ENCODE peak calls at places on chromosome 14, in five cellular contexts. R is adrenal gland, X is IMR-90, A is GM12878, L is suprapubic skin. J is an unnamed sample. For H3K27me3, the result is how much of the 10 kb centered on the place peaks cover.

GRCh38 chr14:31154956-31155355 is 52.6 kb downstream of the HECTD1 start:
- DNase-seq in R (no peak), X (no peak), A (no peak), L (no peak), J (no peak)

GRCh38 chr14:95282354-95282985 is 37.2 kb downstream of the CLMN start:
- DNase-seq in R (no peak), X (no peak), A (no peak), L (no peak), J (no peak)

GRCh38 chr14:76771432-76771980 is 10.2 kb downstream of the VASH1 start:
- DNase-seq in R (no peak), X (no peak), A (no peak), L (no peak), J (no peak)

GRCh38 chr14:68695326-68695768 is 97.5 kb downstream of the ZFP36L1 start:
- DNase-seq in R (peak), X (peak), A (peak), L (peak), J (peak)

GRCh38 chr14:61643546-61643945 is 51.8 kb upstream of the HIF1A start:
- DNase-seq in R (no peak), X (peak), A (no peak), L (no peak), J (no peak)

GRCh38 chr14:93331375-93332031 is 1.3 kb downstream of the BTBD7 start:
- DNase-seq in R (peak), X (no peak), A (no peak), L (peak), J (no peak)

GRCh38 chr14:72673179-72673578 is 220.7 kb downstream of the DPF3 start:
- DNase-seq in R (no peak), X (no peak), A (no peak), L (no peak), J (no peak)

GRCh38 chr14:72439707-72440106 is 454.2 kb downstream of the DPF3 start:
- DNase-seq in R (no peak), X (no peak), A (peak), L (no peak), J (no peak)

GRCh38 chr14:91754819-91755218 is 22.9 kb upstream of the CATSPERB start:
- DNase-seq in R (no peak), X (no peak), A (no peak), L (no peak), J (no peak)

GRCh38 chr14:85454183-85454813 is 75.6 kb upstream of the FLRT2 start:
- DNase-seq in R (no peak), X (no peak), A (no peak), L (no peak), J (no peak)

GRCh38 chr14:23132970-23133369 is 13.9 kb upstream of the CEBPE start:
- DNase-seq in R (no peak), X (no peak), A (no peak), L (no peak), J (no peak)

GRCh38 chr14:53946404-53947400 is 9.9 kb downstream of the BMP4 start:
- DNase-seq in R (no peak), X (no peak), A (no peak), L (no peak), J (no peak)

GRCh38 chr14:76717508-76717907 is 43.8 kb upstream of the VASH1 start:
- DNase-seq in R (no peak), X (no peak), A (no peak), L (no peak), J (no peak)

GRCh38 chr14:41167040-41167439 is 439.6 kb upstream of the LRFN5 start:
- DNase-seq in R (no peak), X (no peak), A (no peak), L (no peak), J (no peak)

GRCh38 chr14:103109789-103110415 is 13.4 kb upstream of the TNFAIP2 start:
- DNase-seq in R (no peak), X (peak), A (no peak), L (no peak), J (peak)

GRCh38 chr14:77709412-77709811 is 1.5 kb downstream of the SLIRP start:
- DNase-seq in R (no peak), X (no peak), A (no peak), L (no peak), J (no peak)

GRCh38 chr14:31950760-31951637 is 126.1 kb upstream of the ARHGAP5 start:
- DNase-seq in R (no peak), X (peak), A (no peak), L (no peak), J (no peak)

GRCh38 chr14:24838945-24839616 is 205.1 kb upstream of the GZMB start:
- DNase-seq in R (no peak), X (no peak), A (no peak), L (no peak), J (no peak)

GRCh38 chr14:77039285-77040058 is 11.0 kb upstream of the IRF2BPL start:
- DNase-seq in R (no peak), X (peak), A (no peak), L (no peak), J (no peak)

GRCh38 chr14:105861985-105862465 is 335.6 kb downstream of the TMEM121 start:
- DNase-seq in R (peak), X (no peak), A (peak), L (no peak), J (no peak)

GRCh38 chr14:94663965-94664704 is 51.9 kb downstream of the SERPINA3 start:
- DNase-seq in R (no peak), X (no peak), A (no peak), L (no peak), J (no peak)

GRCh38 chr14:68815288-68816182 is 22.7 kb upstream of the ZFP36L1 start:
- DNase-seq in R (peak), X (no peak), A (no peak), L (no peak), J (peak)

GRCh38 chr14:70821916-70822705 is 12.8 kb upstream of the MAP3K9 start:
- DNase-seq in R (peak), X (peak), A (no peak), L (peak), J (peak)

GRCh38 chr14:26023967-26024366 is 573.9 kb downstream of the NOVA1 start:
- DNase-seq in R (no peak), X (no peak), A (no peak), L (no peak), J (no peak)

GRCh38 chr14:44396226-44396625 is 110.9 kb downstream of the FSCB start:
- DNase-seq in R (no peak), X (no peak), A (no peak), L (no peak), J (no peak)

GRCh38 chr14:76961631-76962302 is 66.7 kb downstream of the IRF2BPL start:
- DNase-seq in R (peak), X (peak), A (peak), L (peak), J (peak)

GRCh38 chr14:75282166-75282547 is 3.5 kb downstream of the FOS start:
- DNase-seq in R (peak), X (peak), A (no peak), L (peak), J (no peak)
- TF ChIP-seq POLR2A in R (no peak), X (no peak), A (no peak), L (peak), J (no peak)

DNA sequence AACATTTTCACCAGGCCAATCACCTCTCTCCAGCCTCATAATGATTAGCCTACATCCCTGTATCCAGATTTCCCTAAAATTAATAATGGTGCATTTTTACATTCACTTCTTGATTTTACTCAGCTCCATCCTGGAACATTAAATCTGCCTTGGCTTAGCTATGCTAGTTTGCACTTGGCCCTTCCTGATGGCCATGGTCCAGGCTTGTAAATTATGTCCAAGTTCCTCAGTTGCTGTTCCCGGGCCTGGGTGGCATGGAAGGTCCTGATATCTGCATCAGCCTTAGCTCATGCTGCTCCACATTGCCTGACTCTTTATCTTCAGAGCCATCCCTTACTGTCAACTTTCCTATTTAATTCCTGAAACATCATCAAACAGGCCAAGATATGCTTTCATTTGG is 11.1 kb upstream of the METTL17 start:
- DNase-seq in R (no peak), X (no peak), A (no peak), L (no peak), J (no peak)
- H3K27me3 ChIP-seq in R (under half), X (under half), A (under half), L (under half), J (under half)

GRCh38 chr14:65224799-65225198 is 122.5 kb upstream of the MAX start:
- DNase-seq in R (no peak), X (no peak), A (no peak), L (no peak), J (no peak)

GRCh38 chr14:65226824-65227604 is 124.7 kb upstream of the MAX start:
- DNase-seq in R (no peak), X (peak), A (no peak), L (no peak), J (no peak)

GRCh38 chr14:65223636-65224035 is 121.3 kb upstream of the MAX start:
- DNase-seq in R (no peak), X (no peak), A (no peak), L (no peak), J (no peak)

GRCh38 chr14:65228436-65228835 is 126.1 kb upstream of the MAX start:
- DNase-seq in R (no peak), X (no peak), A (peak), L (peak), J (no peak)

GRCh38 chr14:65225299-65226159 is 123.2 kb upstream of the MAX start:
- DNase-seq in R (no peak), X (no peak), A (no peak), L (no peak), J (no peak)
- TF ChIP-seq POLR2A in R (no peak), X (no peak), A (no peak), L (no peak), J (no peak)

DNA sequence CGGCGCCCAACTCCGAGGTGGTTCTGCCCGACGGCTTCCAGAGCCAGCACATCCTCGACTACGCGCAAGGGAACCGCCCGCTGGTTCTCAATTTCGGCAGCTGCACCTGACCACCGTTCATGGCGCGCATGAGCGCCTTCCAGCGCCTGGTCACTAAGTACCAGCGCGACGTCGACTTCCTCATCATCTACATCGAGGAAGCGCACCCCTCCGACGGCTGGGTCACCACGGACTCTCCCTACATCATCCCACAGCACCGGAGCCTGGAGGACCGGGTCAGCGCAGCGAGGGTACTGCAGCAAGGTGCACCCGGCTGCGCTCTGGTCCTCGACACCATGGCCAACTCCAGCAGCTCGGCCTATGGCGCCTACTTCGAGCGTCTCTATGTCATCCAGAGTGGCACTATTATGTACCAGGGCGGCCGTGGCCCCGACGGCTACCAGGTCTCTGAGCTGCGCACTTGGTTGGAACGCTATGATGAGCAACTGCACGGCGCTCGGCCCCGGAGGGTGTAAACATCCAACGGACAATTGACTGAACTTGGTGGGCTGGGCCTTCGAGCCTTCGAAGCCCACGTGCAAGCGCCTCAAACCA is 699 bp downstream of the DIO3 start:
- DNase-seq in R (no peak), X (no peak), A (no peak), L (no peak), J (no peak)
- H3K27me3 ChIP-seq in R (half or more), X (half or more), A (under half), L (half or more), J (half or more)

GRCh38 chr14:49893309-49894213 is 679 bp downstream of the ARF6 start:
- DNase-seq in R (peak), X (no peak), A (no peak), L (peak), J (peak)

GRCh38 chr14:49892301-49892635 is 614 bp upstream of the ARF6 start:
- DNase-seq in R (peak), X (peak), A (peak), L (no peak), J (peak)

GRCh38 chr14:49896956-49897355 is 4.1 kb downstream of the ARF6 start:
- DNase-seq in R (no peak), X (no peak), A (no peak), L (no peak), J (no peak)

GRCh38 chr14:49895480-49895879 is 2.6 kb downstream of the ARF6 start:
- DNase-seq in R (no peak), X (no peak), A (no peak), L (no peak), J (no peak)

DNA sequence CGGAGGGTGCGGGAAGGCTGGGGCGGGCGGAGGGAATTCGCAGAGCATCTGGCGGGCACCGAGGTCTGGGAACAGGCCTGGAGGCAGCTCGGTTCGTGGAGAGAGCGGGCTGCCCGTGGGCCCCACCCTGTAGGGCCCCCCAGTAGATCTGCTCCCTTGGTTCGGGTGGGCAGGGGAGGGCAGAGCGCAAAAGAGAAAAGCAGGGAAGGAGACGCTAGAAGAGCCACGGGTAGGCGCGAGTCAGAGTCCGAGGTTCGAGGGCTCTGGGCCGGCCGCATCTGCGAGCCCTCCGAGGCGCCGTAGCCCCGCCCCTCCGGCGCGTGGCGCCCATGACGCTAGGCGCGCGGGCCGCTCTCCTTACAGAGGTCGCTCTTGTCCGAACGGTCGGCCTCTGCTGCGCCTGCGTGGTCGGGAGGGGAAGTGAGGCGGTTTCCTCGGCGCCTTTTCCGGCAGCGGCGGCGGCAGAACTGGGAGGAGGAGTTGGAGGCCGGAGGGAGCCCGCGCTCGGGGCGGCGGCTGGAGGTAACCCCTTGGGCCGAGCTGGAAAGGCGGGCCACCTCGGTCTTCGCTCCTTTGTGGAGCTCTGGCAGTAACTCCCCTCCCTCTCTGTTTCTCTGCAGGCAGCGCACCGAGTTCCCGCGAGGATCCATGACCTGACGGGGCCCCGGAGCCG is at the start of gene ARF6:
- DNase-seq in R (peak), X (peak), A (peak), L (peak), J (peak)
- TF ChIP-seq POLR2A in R (peak), X (peak), A (peak), L (peak), J (peak)

GRCh38 chr14:65826946-65827345 is 414.4 kb downstream of the FUT8 start:
- DNase-seq in R (no peak), X (no peak), A (no peak), L (no peak), J (no peak)

GRCh38 chr14:65827520-65827919 is 415.0 kb downstream of the FUT8 start:
- DNase-seq in R (no peak), X (no peak), A (no peak), L (no peak), J (no peak)

GRCh38 chr14:65824978-65825299 is 412.4 kb downstream of the FUT8 start:
- DNase-seq in R (no peak), X (no peak), A (no peak), L (no peak), J (no peak)

GRCh38 chr14:65821224-65821753 is 408.8 kb downstream of the FUT8 start:
- DNase-seq in R (no peak), X (no peak), A (no peak), L (no peak), J (no peak)

DNA sequence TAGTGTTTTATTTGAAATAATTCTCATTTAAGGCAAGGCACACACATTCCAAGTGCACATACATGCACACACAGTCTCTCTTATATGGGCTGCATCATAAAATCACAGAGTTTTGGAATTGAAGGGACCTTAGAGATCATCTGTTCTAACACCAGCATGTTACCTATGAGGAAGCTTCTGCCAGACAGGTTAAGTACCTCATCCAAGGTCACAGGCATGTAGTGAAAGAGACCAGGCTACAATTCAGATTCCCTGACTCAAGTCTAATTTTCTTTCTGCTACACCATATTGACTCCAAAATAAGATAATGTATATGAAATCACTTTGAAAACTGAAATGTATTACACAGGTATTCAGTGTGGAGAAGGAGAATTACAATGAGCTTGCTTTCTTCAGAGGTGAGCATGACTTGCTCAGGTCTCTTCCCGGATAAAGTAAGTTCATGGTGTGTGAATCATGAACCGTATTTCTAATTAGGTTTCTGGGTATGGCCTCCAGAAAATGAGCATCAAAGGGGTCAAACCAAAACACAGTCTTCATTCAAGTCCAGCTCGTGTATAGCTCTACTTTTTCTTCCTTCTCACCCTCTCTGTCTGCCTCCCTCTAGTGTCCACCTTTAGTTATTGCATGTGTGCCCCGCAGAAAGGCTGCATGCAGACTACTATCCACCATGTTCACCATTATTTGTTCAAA is 411.9 kb downstream of the FUT8 start:
- DNase-seq in R (peak), X (peak), A (peak), L (no peak), J (peak)
- H3K27me3 ChIP-seq in R (under half), X (under half), A (under half), L (under half), J (under half)

DNA sequence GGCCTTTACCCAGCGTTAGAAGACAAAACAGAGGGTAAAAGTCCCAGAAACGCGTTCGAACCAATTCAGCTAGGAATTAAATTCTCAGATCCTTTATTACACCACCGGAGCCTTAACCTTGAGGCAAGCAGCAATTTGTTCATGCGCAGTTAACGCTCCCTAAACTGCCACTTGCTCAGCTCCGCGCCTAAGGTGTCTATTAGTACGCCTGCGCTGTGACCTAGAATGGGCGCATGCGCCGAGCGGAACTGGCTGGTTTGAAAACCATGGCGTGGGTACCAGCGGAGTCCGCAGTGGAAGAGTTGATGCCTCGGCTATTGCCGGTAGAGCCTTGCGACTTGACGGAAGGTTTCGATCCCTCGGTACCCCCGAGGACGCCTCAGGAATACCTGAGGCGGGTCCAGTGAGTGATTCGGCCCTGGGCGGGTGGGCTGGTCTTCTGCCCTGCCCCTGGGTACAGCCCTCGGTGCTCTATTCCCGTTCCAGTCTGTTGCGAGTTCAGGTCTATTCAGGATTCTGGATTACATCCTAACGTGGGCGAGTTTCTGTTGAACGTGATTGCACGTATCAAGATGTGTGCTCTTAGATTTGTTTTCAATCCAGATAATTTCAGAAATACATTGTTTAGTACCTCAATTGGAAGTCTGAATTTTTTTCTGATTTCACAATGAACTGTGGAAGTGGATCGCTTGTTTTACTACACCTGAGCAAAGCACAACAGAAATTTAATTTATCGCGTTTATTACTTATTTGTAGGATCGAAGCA is at the start of gene GEMIN2:
- DNase-seq in R (peak), X (peak), A (peak), L (peak), J (peak)
- TF ChIP-seq POLR2A in R (peak), X (no peak), A (peak), L (peak), J (peak)

DNA sequence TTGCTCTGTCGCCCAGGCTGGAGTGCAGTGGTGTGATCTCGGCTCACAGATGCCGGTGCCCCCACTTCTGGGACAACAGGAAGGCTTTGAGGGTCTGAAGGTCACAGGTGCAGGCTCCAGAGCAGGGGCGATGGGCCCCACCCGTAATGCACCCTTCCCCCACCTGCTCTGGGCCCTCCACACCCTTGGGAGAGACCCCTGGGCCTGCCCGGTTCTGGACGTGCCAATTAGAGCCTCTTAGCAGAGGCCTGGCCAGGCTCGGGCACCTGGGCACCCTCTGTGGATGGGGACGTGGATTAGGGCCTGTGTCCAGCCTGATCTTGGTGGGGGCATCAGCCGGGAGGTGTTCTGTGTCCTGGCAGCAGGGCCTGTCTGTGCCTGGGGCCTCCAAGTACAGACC is 62.2 kb downstream of the KIF26A start:
- DNase-seq in R (no peak), X (no peak), A (no peak), L (no peak), J (no peak)
- H3K27me3 ChIP-seq in R (under half), X (under half), A (under half), L (half or more), J (under half)

J was measured in gastrocnemius medialis.